ENCODE peak calls at places on chromosome 12, in five cellular contexts. W is neural crest cell, T is adrenal gland, R is cardiac muscle cell, I is pancreas. M is an unnamed sample.

GRCh38 chr12:24482882-24483604 is 465.9 kb downstream of the BCAT1 start:
- DNase-seq in T (no peak), W (no peak), R (no peak), I (no peak), M (no peak)

GRCh38 chr12:32051511-32052299 is 54.9 kb upstream of the BICD1 start:
- DNase-seq in I (no peak), R (peak; percentile 68), T (peak; percentile 23), W (no peak), M (no peak)

GRCh38 chr12:77122661-77123060 is 57.3 kb upstream of the E2F7 start:
- DNase-seq in I (no peak), W (no peak), T (no peak), R (no peak), M (no peak)

GRCh38 chr12:54191550-54192022 is 2.8 kb upstream of the SMUG1 start:
- DNase-seq in I (peak; percentile 89), T (peak; percentile 80), W (peak; percentile 86), R (peak; percentile 90), M (peak; percentile 81)

GRCh38 chr12:77725611-77726010 is 105.1 kb upstream of the NAV3 start:
- DNase-seq in W (no peak), I (no peak), R (no peak), T (no peak), M (no peak)

GRCh38 chr12:40898505-40898904 is 206.3 kb downstream of the CNTN1 start:
- DNase-seq in W (no peak), R (no peak), I (no peak), T (no peak), M (no peak)

GRCh38 chr12:2682301-2683282 is 112.2 kb upstream of the FKBP4 start:
- DNase-seq in R (peak; percentile 74), I (no peak), W (peak; percentile 36), T (no peak), M (no peak)

GRCh38 chr12:127008758-127009403 is 1258.1 kb upstream of the TMEM132C start:
- DNase-seq in W (no peak), T (no peak), R (no peak), I (no peak), M (no peak)

GRCh38 chr12:109729837-109730200 is 16.2 kb downstream of the FAM222A start:
- DNase-seq in W (no peak), I (peak; percentile 42), R (no peak), T (no peak), M (no peak)

GRCh38 chr12:43763769-43764168 is 5.0 kb downstream of the IRAK4 start:
- DNase-seq in T (no peak), I (no peak), R (no peak), W (no peak), M (no peak)

GRCh38 chr12:49809369-49810158 is 18.6 kb downstream of the NCKAP5L start:
- DNase-seq in T (no peak), I (no peak), R (peak; percentile 42), W (peak; percentile 21), M (no peak)

GRCh38 chr12:125983784-125984510 is 918.7 kb downstream of the AACS start:
- DNase-seq in T (no peak), W (no peak), R (peak; percentile 51), I (peak; percentile 65), M (no peak)

GRCh38 chr12:107092669-107093546 is 441 bp downstream of the CRY1 start:
- DNase-seq in T (peak; percentile 57), I (peak; percentile 78), W (no peak), R (peak; percentile 61), M (peak; percentile 29)

GRCh38 chr12:120640840-120641833 is 711 bp downstream of the CABP1 start:
- DNase-seq in R (peak; percentile 90), W (peak; percentile 48), I (peak; percentile 91), T (peak; percentile 68), M (peak; percentile 69)
- TF ChIP-seq CTCF in R (no peak), W (no peak), I (no peak), T (no peak), M (no peak)

GRCh38 chr12:73445658-73446324 is 1091.8 kb upstream of the ATXN7L3B start:
- DNase-seq in I (no peak), T (no peak), R (no peak), W (no peak), M (no peak)
- TF ChIP-seq CTCF in I (no peak), T (no peak), R (no peak), W (no peak), M (no peak)

DNA sequence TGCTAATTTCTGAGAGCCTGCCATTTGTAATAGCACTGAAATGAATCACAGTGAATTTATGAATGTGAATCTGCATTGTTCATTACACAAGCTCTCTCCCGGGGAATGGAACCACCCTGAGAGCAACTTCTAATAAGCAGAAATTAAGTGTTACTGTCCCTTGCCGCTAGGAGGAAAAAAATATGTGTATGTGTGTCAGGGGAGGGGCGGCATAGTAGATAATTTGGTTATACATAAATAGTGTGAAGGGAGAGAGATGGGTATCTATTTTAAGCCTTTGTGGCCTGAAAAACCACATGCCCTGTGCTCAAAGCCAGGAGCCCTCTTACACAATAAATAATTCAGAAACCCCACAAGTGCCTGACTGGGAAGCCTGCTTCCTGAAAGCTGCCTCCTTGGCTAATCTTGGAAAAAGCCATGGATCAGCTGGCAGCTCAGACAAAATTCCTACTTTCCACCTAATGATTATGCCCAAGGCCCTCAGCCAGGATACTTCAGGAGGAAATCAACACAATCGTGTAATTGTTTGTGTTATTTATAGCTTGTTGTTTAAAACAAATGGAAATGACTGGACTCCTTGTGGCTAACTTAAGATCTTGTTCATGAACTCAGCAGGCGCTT is 366.2 kb upstream of the KITLG start:
- DNase-seq in T (no peak), I (no peak), R (no peak), W (no peak), M (no peak)
- TF ChIP-seq CTCF in T (no peak), I (no peak), R (peak; percentile 25), W (no peak), M (no peak)

GRCh38 chr12:114340231-114340630 is 65.7 kb downstream of the TBX5 start:
- DNase-seq in W (no peak), T (no peak), R (no peak), I (no peak), M (no peak)

GRCh38 chr12:114342651-114343050 is 63.3 kb downstream of the TBX5 start:
- DNase-seq in W (no peak), R (no peak), T (no peak), I (no peak), M (no peak)

GRCh38 chr12:114343585-114343984 is 62.4 kb downstream of the TBX5 start:
- DNase-seq in I (no peak), T (no peak), R (no peak), W (no peak), M (no peak)

GRCh38 chr12:114347861-114348260 is 58.1 kb downstream of the TBX5 start:
- DNase-seq in R (no peak), T (no peak), W (no peak), I (no peak), M (no peak)

GRCh38 chr12:114344264-114344663 is 61.7 kb downstream of the TBX5 start:
- DNase-seq in T (no peak), I (no peak), R (no peak), W (no peak), M (no peak)
- TF ChIP-seq CTCF in T (no peak), I (no peak), R (no peak), W (no peak), M (no peak)

DNA sequence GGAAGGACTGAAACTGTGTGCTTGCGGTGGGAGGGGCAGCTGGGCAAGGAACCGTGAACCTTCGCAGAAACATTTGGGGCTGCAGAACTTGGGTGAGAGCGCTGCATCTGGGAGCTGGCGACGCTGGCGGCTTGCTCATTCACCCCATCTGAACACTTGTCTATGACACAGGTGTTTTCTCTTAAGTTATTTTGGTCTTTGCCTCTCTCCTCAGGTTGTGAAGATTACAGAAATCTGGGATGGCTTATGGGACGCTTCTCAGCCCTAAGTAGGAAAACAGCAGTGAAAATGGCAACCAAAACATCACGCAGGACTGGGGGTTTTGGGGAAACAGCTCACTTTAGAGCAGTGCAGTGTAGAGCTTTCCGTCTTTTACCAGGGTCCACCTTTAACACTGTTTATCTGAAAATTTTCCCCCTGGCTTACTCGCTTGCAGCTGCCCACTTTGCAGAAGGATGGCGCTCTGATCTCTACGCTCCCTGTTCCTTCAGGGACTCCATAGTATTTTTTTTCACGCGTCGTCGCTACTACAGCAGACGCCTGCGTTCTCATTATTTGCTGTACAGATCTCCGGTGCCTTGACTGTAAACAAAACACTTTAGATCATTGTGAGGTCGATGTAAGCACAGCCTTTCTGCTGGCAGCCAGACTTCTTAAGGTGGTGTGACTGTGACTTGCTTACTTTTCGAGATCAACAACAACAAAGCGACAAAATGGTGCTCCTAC is 2.7 kb upstream of the CDKN1B start:
- DNase-seq in I (no peak), R (no peak), W (no peak), T (no peak), M (peak; percentile 54)
- TF ChIP-seq CTCF in I (no peak), R (peak; percentile 27), W (no peak), T (peak; percentile 14), M (peak; percentile 25)

GRCh38 chr12:56300644-56301464 is 724 bp upstream of the CS start:
- DNase-seq in I (no peak), R (no peak), T (peak; percentile 36), W (no peak), M (no peak)
- TF ChIP-seq CTCF in I (no peak), R (no peak), T (no peak), W (no peak), M (no peak)

GRCh38 chr12:65603428-65604351 is 220.6 kb upstream of the HMGA2 start:
- DNase-seq in I (no peak), W (no peak), R (peak; percentile 52), T (no peak), M (no peak)
- TF ChIP-seq CTCF in I (no peak), W (no peak), R (no peak), T (no peak), M (no peak)

DNA sequence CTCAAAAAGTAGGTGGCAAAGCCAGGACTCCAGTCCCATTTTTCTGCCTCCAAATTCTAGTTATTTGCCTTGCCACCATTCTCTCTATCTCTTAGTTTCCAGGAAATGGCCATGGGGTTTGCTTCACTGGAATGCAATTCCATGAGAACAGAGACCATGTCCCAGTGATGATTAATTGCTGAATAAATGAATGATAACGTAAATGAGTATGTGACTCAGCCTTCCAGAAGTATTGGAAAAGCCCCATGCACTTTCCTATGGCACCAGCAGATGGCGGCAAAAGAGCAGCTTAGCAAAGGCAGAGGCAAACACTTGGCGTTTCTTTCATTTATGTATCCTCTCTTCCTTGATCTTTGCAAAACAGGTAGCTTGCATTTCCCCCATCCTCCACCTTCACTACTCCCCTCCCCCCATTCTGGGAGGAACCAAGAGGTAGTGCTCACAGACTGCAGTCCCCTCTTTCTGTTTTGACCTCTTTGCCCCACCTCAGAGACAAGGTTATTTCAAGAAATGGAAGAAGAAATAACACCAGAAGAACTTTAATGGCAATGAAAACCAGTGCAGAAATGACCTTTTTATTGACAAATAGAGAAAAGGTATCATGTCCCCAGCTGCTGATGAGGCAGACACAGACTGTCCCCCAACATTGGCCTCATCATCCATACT is 21.3 kb downstream of the TBX3 start:
- DNase-seq in R (peak; percentile 80), T (peak; percentile 85), W (peak; percentile 75), I (peak; percentile 79), M (no peak)
- TF ChIP-seq CTCF in R (peak; percentile 86), T (peak; percentile 97), W (peak; percentile 96), I (peak; percentile 94), M (peak; percentile 82)